ENCODE peak calls at places on chromosome 16, in five cellular contexts. P is left ventricle myocardium inferior; V is uterus; A is CD8-positive, alpha-beta T cell; B is CD4-positive, CD25-positive, alpha-beta regulatory T cell. W is an unnamed sample.

GRCh38 chr16:60818471-60818870 is 1217.8 kb downstream of the CDH8 start:
- DNase-seq in B (no peak), V (no peak), A (no peak), P (no peak), W (no peak)

GRCh38 chr16:30942421-30942796 is 6.5 kb upstream of the ORAI3 start:
- DNase-seq in A (no peak), V (no peak), B (no peak), P (no peak), W (no peak)

GRCh38 chr16:28873543-28874201 is 4.6 kb upstream of the ATP2A1 start:
- DNase-seq in V (no peak), B (peak; percentile 53), A (peak; percentile 43), P (no peak), W (no peak)

GRCh38 chr16:58730724-58731370 is 3.3 kb downstream of the GOT2 start:
- DNase-seq in P (no peak), A (no peak), B (no peak), V (no peak), W (no peak)

GRCh38 chr16:67734731-67735201 is 15.7 kb upstream of the GFOD2 start:
- DNase-seq in P (no peak), V (no peak), A (no peak), B (no peak), W (no peak)

GRCh38 chr16:66689282-66689681 is 7.3 kb downstream of the CMTM4 start:
- DNase-seq in B (no peak), A (no peak), V (no peak), P (no peak), W (no peak)

GRCh38 chr16:70711211-70711978 is 25.5 kb upstream of the MTSS2 start:
- DNase-seq in A (no peak), P (no peak), V (no peak), B (no peak), W (no peak)

GRCh38 chr16:84643180-84643583 is 5.1 kb upstream of the KLHL36 start:
- DNase-seq in B (no peak), A (no peak), V (peak; percentile 91), P (peak; percentile 76), W (peak; percentile 90)

GRCh38 chr16:3282103-3282746 is 1.1 kb upstream of the ZNF263 start:
- DNase-seq in P (no peak), V (no peak), A (no peak), B (no peak), W (peak; percentile 42)

GRCh38 chr16:4052801-4053662 is 63.2 kb downstream of the ADCY9 start:
- DNase-seq in A (no peak), B (no peak), V (no peak), P (peak; percentile 75), W (peak; percentile 58)

GRCh38 chr16:8694795-8695194 is 20.4 kb downstream of the ABAT start:
- DNase-seq in P (no peak), B (no peak), V (no peak), A (no peak), W (no peak)

DNA sequence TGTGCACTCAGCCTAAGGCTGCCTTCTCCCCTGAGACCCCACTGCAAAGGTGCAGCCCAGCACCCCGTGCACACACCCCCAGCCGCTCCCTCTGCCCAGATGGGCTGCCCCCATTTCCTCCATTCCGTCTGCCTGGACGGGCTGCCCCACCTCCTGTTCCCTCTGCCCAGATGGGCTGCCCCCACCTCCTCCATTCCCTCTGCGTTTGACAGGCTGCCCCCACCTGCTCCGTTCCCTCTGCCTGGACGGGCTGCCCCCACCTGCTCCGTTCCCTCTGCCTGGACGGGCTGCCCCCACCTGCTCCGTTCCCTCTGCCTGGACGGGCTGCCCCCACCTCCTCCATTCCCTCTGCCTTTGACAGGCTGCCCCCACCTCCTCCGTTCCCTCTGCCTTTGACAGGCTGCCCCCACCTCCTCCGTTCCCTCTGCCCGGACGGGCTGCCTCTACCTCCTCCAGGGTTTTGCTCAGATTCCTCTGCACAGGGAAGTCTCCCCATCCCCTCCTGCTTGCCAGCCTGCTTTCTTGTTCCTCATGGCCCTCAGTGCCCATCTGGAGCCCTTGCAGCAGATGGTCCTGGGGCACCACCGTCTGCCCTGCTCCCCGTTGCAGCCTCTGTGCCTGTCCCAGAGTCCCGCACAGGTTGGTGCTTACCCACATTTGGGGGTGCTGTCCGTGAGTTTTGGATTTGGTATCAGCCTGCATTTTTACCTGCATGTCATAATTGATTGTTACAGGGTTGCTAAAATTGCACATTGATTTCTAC is 23.4 kb upstream of the IL17C start:
- DNase-seq in A (no peak), P (no peak), B (no peak), V (no peak), W (no peak)
- H3K36me3 ChIP-seq in A (peaks cover 22% of the 10 kb centered on the region), P (peaks cover 41% of the 10 kb centered on the region), B (peaks cover 76% of the 10 kb centered on the region), V (no peaks in the 10 kb centered on the region), W (peaks cover 38% of the 10 kb centered on the region)

GRCh38 chr16:89986600-89986999 is 32.7 kb downstream of the DBNDD1 start:
- DNase-seq in B (no peak), P (no peak), A (no peak), V (no peak), W (no peak)
- H3K36me3 ChIP-seq in B (peaks cover 75% of the 10 kb centered on the region), P (peaks cover 85% of the 10 kb centered on the region), A (peaks cover 33% of the 10 kb centered on the region), V (no peaks in the 10 kb centered on the region), W (peaks cover 92% of the 10 kb centered on the region)

DNA sequence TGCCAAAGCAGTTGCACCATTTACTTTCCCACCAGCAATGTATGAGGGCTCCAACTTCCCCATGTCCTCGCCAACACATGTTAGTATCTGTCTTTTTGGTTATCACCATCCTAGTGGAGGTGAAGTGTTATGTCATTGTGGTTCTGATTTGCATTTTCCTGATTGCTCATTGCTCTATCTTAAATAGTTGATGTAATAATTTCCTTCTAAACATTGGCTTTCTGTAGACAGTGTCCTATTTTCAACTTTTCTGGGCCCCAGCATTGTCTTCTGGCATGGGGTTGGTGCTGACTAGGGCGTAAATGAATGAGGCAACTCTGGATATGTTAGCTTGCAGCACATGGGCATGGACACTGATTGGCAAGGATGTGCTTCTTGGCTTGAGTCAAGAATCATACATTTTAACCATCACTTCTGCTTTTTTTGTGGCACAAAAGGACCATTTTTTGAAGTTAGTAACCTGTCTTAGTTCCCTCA is 25.1 kb downstream of the PLCG2 start:
- DNase-seq in P (no peak), V (no peak), B (no peak), A (no peak), W (no peak)
- H3K36me3 ChIP-seq in P (no peaks in the 10 kb centered on the region), V (no peaks in the 10 kb centered on the region), B (no peaks in the 10 kb centered on the region), A (no peaks in the 10 kb centered on the region), W (no peaks in the 10 kb centered on the region)

GRCh38 chr16:24950275-24950674 is 64.9 kb downstream of the ARHGAP17 start:
- DNase-seq in B (no peak), V (no peak), P (no peak), A (no peak), W (no peak)

GRCh38 chr16:24954137-24954536 is 61.0 kb downstream of the ARHGAP17 start:
- DNase-seq in P (no peak), A (no peak), V (no peak), B (no peak), W (no peak)

GRCh38 chr16:24957887-24958286 is 57.3 kb downstream of the ARHGAP17 start:
- DNase-seq in A (no peak), B (no peak), V (no peak), P (no peak), W (no peak)

GRCh38 chr16:24955975-24956731 is 59.0 kb downstream of the ARHGAP17 start:
- DNase-seq in P (no peak), A (no peak), V (no peak), B (no peak), W (no peak)

DNA sequence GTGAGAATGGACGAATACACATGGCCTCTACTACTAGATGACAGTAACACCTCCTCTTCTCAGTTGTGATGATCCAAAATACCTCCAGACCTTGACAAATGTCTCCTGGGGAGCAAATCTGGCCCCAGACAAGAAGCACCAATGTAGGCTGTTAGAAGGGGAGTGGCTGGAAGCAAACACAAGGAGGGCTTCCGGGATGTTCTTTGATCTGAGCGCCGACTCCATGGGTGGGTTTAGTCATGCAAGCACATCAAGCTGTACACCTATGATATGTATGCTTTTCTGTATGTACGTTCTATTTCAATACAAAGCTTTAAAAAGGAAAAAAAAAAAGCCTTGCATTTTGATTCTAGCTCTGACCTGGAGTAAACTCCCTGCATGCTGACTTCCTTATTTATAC is 61.4 kb downstream of the ARHGAP17 start:
- DNase-seq in V (no peak), B (no peak), P (no peak), A (no peak), W (no peak)
- H3K36me3 ChIP-seq in V (no peaks in the 10 kb centered on the region), B (peaks cover 93% of the 10 kb centered on the region), P (peaks cover 100% of the 10 kb centered on the region), A (peaks cover 43% of the 10 kb centered on the region), W (peaks cover 90% of the 10 kb centered on the region)

GRCh38 chr16:14585287-14585686 is 44.8 kb downstream of the PARN start:
- DNase-seq in V (no peak), P (no peak), B (no peak), A (no peak), W (no peak)
- H3K36me3 ChIP-seq in V (no peaks in the 10 kb centered on the region), P (peaks cover 83% of the 10 kb centered on the region), B (peaks cover 70% of the 10 kb centered on the region), A (peaks cover 67% of the 10 kb centered on the region), W (peaks cover 61% of the 10 kb centered on the region)

W was measured in tibial artery.